ENCODE peak calls at places on chromosome 11, in five cellular contexts. V is mesenchymal stem cell, U is IMR-90, M is neuronal stem cell, E is H1. Y is an unnamed sample.

GRCh38 chr11:128471138-128471661 is 116.2 kb downstream of the ETS1 start:
- DNase-seq in V (no peak), U (no peak), E (no peak), M (no peak), Y (no peak)

GRCh38 chr11:2578006-2578933 is 121.5 kb downstream of the KCNQ1OT1 start:
- DNase-seq in M (no peak), V (no peak), E (no peak), U (no peak), Y (no peak)

GRCh38 chr11:37718431-37718999 is 1120.5 kb upstream of the RAG2 start:
- DNase-seq in V (no peak), E (no peak), U (no peak), M (no peak), Y (no peak)

GRCh38 chr11:65611758-65612603 is 2.0 kb downstream of the MAP3K11 start:
- DNase-seq in E (no peak), M (no peak), V (peak; percentile 54), U (peak; percentile 26), Y (no peak)

GRCh38 chr11:120608760-120609211 is 97.2 kb downstream of the GRIK4 start:
- DNase-seq in U (no peak), M (no peak), E (peak; percentile 55), V (no peak), Y (no peak)

GRCh38 chr11:43868852-43869567 is 11.6 kb upstream of the ALKBH3 start:
- DNase-seq in V (peak; percentile 95), U (peak; percentile 80), M (no peak), E (no peak), Y (no peak)

GRCh38 chr11:107752954-107753822 is 41.3 kb upstream of the SLN start:
- DNase-seq in E (no peak), V (peak; percentile 10), U (no peak), M (no peak), Y (peak; percentile 52)

GRCh38 chr11:112229746-112230433 is 3.7 kb downstream of the PTS start:
- DNase-seq in E (no peak), V (peak; percentile 90), M (no peak), U (peak; percentile 86), Y (peak; percentile 17)

GRCh38 chr11:119148855-119149370 is at the start of gene ABCG4:
- DNase-seq in E (peak; percentile 69), U (no peak), V (no peak), M (peak; percentile 33), Y (no peak)

GRCh38 chr11:47409440-47410403 is 1.3 kb downstream of the SLC39A13 start:
- DNase-seq in E (no peak), U (no peak), M (no peak), V (peak; percentile 30), Y (peak; percentile 76)

DNA sequence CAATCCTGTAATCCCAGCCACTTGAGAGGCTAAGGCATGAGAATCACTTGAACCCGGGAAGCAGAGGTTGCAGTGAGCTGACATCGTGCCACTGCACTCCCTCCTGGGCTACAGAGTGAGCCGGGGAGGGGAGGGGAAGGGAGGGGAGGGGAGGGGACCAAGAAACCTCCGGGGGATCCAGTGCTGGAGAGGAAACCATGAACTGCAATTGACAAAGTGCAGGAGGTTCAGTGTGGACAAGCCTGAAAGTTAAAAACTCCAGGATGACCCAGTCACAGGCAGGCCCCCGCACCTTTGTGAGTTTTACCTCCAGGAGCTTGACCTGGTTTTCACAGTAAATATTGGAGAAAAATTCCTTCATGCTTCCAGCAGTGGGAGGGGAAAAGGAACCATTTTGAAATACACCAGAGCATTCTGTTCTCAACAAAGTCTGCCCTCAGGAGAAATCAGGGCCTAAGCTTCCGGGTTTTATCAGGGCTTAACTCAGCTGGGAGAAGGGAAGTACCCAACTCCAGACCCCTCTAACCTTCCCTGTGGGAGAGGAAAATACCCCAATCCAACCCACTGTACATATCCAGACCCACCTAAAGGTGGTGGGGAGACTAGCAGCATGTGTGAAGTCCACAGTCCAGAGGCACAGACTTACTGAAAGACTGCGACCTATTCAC is 15.5 kb upstream of the ZFTA start:
- DNase-seq in E (no peak), U (no peak), V (no peak), M (no peak), Y (no peak)
- H4K8ac ChIP-seq in E (no peak overlapping the region), U (no peak overlapping the region), V (peak overlapping the region; percentile 52), M (no peak overlapping the region), Y (peak overlapping the region; percentile 69)

DNA sequence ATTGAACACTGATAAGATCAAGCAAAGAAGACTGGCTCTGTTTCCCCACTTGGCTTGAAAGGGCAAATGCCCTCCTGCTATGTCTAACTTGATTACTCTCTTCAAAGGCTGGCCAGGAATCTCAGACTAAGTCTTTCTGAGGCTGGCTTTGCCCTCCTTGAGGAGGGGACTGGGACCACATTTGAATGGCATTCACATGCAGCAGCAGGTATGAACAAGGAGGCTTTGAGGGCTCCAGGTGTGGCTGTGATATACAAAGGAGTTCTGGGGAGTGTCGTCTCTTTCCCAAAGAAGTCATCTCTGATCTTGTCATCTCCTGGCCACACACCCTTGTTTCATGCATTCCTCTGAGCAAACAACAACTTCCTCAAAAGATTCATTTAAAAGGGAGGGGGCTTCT is 130.8 kb downstream of the ARL14EP start:
- DNase-seq in E (no peak), U (no peak), V (no peak), M (no peak), Y (no peak)
- H2AFZ ChIP-seq in E (no peak overlapping the region), U (no peak overlapping the region), V (no peak overlapping the region), M (no peak overlapping the region), Y (no peak overlapping the region)

DNA sequence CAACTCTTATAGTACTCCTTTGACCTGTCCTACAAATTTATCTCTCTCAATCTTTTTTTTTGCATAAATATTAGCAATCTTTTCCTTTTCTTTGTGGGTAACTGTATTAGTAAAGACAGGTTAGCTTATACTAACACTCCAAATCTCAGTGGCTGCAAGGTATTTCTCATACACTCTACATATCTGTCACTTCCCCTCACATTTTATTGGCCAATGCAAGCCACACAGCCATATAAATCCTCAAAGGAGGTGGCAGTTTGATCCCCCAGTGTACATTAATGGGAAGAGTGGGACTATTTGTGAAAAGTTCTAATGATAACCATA is 42.6 kb upstream of the EED start:
- DNase-seq in E (no peak), V (no peak), M (no peak), U (no peak), Y (no peak)
- H3K4me3 ChIP-seq in E (peak overlapping the region; percentile 27), V (no peak overlapping the region), M (no peak overlapping the region), U (no peak overlapping the region), Y (no peak overlapping the region)

GRCh38 chr11:10601722-10602281 is 33.3 kb upstream of the LYVE1 start:
- DNase-seq in V (no peak), E (no peak), U (no peak), M (no peak), Y (no peak)
- H4K8ac ChIP-seq in V (peak overlapping the region; percentile 59), E (no peak overlapping the region), U (no peak overlapping the region), M (no peak overlapping the region), Y (no peak overlapping the region)